ENCODE peak calls at places on chromosomes 6 and 20, in five cellular contexts. One of them, this sample, is unnamed.

GRCh38 chr6:97822632-97823031 is 539.6 kb upstream of the MMS22L start:
- DNase-seq in body of pancreas: no peak
- DNase-seq in lower leg skin: no peak
- DNase-seq in IMR-90: no peak
- DNase-seq in spleen: no peak
- DNase-seq in this sample: no peak

GRCh38 chr6:124882580-124883393 is 79.5 kb upstream of the RNF217 start:
- DNase-seq in body of pancreas: no peak
- DNase-seq in lower leg skin: no peak
- DNase-seq in IMR-90: peak
- DNase-seq in spleen: no peak
- DNase-seq in this sample: no peak

GRCh38 chr6:121867095-121867494 is 431.6 kb downstream of the GJA1 start:
- DNase-seq in body of pancreas: no peak
- DNase-seq in lower leg skin: no peak
- DNase-seq in IMR-90: no peak
- DNase-seq in spleen: no peak
- DNase-seq in this sample: no peak

GRCh38 chr6:97394160-97394748 is 111.2 kb upstream of the MMS22L start:
- DNase-seq in body of pancreas: peak
- DNase-seq in lower leg skin: peak
- DNase-seq in IMR-90: peak
- DNase-seq in spleen: no peak
- DNase-seq in this sample: peak

GRCh38 chr20:58850693-58851174 is at the start of gene GNAS-AS1:
- DNase-seq in body of pancreas: peak
- DNase-seq in lower leg skin: peak
- DNase-seq in IMR-90: peak
- DNase-seq in spleen: peak
- DNase-seq in this sample: peak

GRCh38 chr20:21100590-21101452 is 5.3 kb downstream of the LINC00237 start:
- DNase-seq in body of pancreas: no peak
- DNase-seq in lower leg skin: no peak
- DNase-seq in IMR-90: peak
- DNase-seq in spleen: peak
- DNase-seq in this sample: no peak

GRCh38 chr6:54621285-54621684 is 225.3 kb upstream of the FAM83B start:
- DNase-seq in body of pancreas: no peak
- DNase-seq in lower leg skin: no peak
- DNase-seq in IMR-90: no peak
- DNase-seq in spleen: no peak
- DNase-seq in this sample: peak

GRCh38 chr6:170271771-170272314 is 19.0 kb downstream of the DLL1 start:
- DNase-seq in body of pancreas: peak
- DNase-seq in lower leg skin: no peak
- DNase-seq in IMR-90: no peak
- DNase-seq in spleen: peak
- DNase-seq in this sample: peak

GRCh38 chr6:28497306-28497705 is 18.3 kb downstream of the GPX6 start:
- DNase-seq in body of pancreas: no peak
- DNase-seq in lower leg skin: no peak
- DNase-seq in IMR-90: no peak
- DNase-seq in spleen: no peak
- DNase-seq in this sample: no peak

GRCh38 chr6:29887330-29887818 is 55.0 kb upstream of the HLA-A start:
- DNase-seq in body of pancreas: peak
- DNase-seq in lower leg skin: no peak
- DNase-seq in IMR-90: peak
- DNase-seq in spleen: peak
- DNase-seq in this sample: peak

GRCh38 chr20:25282034-25282781 is 34.3 kb downstream of the PYGB start:
- DNase-seq in body of pancreas: no peak
- DNase-seq in lower leg skin: no peak
- DNase-seq in IMR-90: no peak
- DNase-seq in spleen: peak
- DNase-seq in this sample: no peak

GRCh38 chr20:584375-585301 is 25.5 kb downstream of the TCF15 start:
- DNase-seq in body of pancreas: no peak
- DNase-seq in lower leg skin: no peak
- DNase-seq in IMR-90: no peak
- DNase-seq in spleen: no peak
- DNase-seq in this sample: no peak

GRCh38 chr6:157503018-157503747 is 122.2 kb downstream of the ZDHHC14 start:
- DNase-seq in body of pancreas: no peak
- DNase-seq in lower leg skin: no peak
- DNase-seq in IMR-90: no peak
- DNase-seq in spleen: no peak
- DNase-seq in this sample: no peak

GRCh38 chr20:19012671-19013070 is 199.1 kb downstream of the SCP2D1 start:
- DNase-seq in body of pancreas: no peak
- DNase-seq in lower leg skin: no peak
- DNase-seq in IMR-90: no peak
- DNase-seq in spleen: no peak
- DNase-seq in this sample: no peak

GRCh38 chr6:38776515-38776914 is 61.4 kb downstream of the DNAH8 start:
- DNase-seq in body of pancreas: no peak
- DNase-seq in lower leg skin: no peak
- DNase-seq in IMR-90: peak
- DNase-seq in spleen: no peak
- DNase-seq in this sample: no peak

GRCh38 chr6:12293234-12293930 is 3.2 kb downstream of the EDN1 start:
- DNase-seq in body of pancreas: no peak
- DNase-seq in lower leg skin: no peak
- DNase-seq in IMR-90: no peak
- DNase-seq in spleen: no peak
- DNase-seq in this sample: no peak

GRCh38 chr6:12290490-12290820 is 294 bp downstream of the EDN1 start:
- DNase-seq in body of pancreas: no peak
- DNase-seq in lower leg skin: no peak
- DNase-seq in IMR-90: no peak
- DNase-seq in spleen: no peak
- DNase-seq in this sample: no peak

GRCh38 chr6:12289655-12290489 is at the start of gene EDN1:
- DNase-seq in body of pancreas: peak
- DNase-seq in lower leg skin: peak
- DNase-seq in IMR-90: peak
- DNase-seq in spleen: peak
- DNase-seq in this sample: peak

GRCh38 chr6:12291083-12291784 is 1.1 kb downstream of the EDN1 start:
- DNase-seq in body of pancreas: no peak
- DNase-seq in lower leg skin: no peak
- DNase-seq in IMR-90: no peak
- DNase-seq in spleen: no peak
- DNase-seq in this sample: no peak

GRCh38 chr6:12291785-12292604 is 1.8 kb downstream of the EDN1 start:
- DNase-seq in body of pancreas: peak
- DNase-seq in lower leg skin: no peak
- DNase-seq in IMR-90: peak
- DNase-seq in spleen: peak
- DNase-seq in this sample: no peak
- TF ChIP-seq POLR2A in body of pancreas: no peak
- TF ChIP-seq POLR2A in lower leg skin: no peak
- TF ChIP-seq POLR2A in IMR-90: no peak
- TF ChIP-seq POLR2A in spleen: no peak
- TF ChIP-seq POLR2A in this sample: no peak

DNA sequence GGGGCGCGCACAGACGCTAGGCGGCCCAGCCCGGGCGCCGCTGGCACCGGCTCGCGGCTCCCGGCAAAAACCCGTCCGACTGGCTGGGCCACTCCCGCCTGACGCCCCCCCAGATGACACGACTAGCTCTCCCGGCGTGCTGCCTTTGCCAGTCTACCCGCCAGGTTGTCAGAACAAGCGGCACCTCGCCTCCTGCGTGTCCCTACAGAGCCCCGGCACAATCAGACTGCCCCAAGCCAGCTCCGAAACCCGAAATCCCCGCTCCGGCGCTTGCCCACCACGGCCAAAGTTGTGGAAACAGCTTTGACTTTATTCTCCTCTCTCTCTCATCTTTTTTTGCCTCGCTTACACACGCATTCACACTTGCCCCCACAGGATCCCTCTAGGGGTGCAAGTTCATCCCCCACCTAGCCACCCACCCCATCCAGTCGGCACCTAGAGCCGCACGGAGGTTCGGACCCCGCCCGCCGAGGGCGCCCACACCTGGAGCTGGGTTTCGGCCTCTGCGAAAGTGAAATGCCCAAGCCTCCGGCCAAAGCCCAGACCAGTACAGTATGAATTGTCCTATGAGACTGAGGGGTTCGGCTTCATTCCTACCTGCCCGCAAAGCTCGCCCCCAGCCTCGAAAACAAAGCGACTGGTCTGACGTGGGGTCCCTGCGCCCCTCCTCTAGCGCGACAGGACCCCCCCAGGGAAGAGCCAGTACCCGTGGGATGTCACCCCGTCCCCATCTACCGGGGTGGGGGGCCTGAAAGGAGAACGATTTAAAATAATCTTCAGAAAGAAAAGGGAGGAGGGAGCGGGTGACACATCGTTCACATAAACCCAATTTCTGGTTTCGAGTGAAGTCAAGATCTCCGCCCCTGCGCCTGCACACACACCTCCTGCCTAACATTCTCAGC is 1.7 kb downstream of the TFAP2A start:
- DNase-seq in body of pancreas: peak
- DNase-seq in lower leg skin: peak
- DNase-seq in IMR-90: no peak
- DNase-seq in spleen: no peak
- DNase-seq in this sample: no peak
- TF ChIP-seq POLR2A in body of pancreas: no peak
- TF ChIP-seq POLR2A in lower leg skin: no peak
- TF ChIP-seq POLR2A in IMR-90: no peak
- TF ChIP-seq POLR2A in spleen: no peak
- TF ChIP-seq POLR2A in this sample: no peak

DNA sequence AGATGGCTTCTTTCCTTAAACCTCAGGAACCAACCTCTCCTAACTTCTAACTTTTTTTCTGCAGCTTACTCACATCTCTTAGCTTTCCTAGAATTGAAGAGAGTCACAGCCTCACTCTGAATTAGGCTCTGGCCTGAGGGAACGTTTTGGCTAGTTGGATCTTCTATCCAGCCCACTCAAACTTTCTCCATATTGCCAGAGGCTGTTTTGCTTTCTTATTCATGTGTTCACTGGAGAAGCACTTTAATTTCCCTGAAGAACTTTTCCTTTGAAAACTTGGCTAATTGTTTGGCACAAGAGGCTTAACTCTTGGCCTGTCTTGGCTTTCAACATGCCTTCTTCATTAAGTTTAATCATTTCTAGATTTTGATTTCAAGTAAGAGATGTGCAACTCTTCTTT is 138.2 kb upstream of the PLCB4 start:
- DNase-seq in body of pancreas: no peak
- DNase-seq in lower leg skin: no peak
- DNase-seq in IMR-90: peak
- DNase-seq in spleen: no peak
- DNase-seq in this sample: no peak
- TF ChIP-seq POLR2A in body of pancreas: no peak
- TF ChIP-seq POLR2A in lower leg skin: no peak
- TF ChIP-seq POLR2A in IMR-90: no peak
- TF ChIP-seq POLR2A in spleen: no peak
- TF ChIP-seq POLR2A in this sample: no peak

GRCh38 chr6:36130672-36131516 is 581 bp downstream of the MAPK13 start:
- DNase-seq in body of pancreas: peak
- DNase-seq in lower leg skin: no peak
- DNase-seq in IMR-90: no peak
- DNase-seq in spleen: peak
- DNase-seq in this sample: no peak

GRCh38 chr6:36128073-36128472 is 2.2 kb upstream of the MAPK13 start:
- DNase-seq in body of pancreas: no peak
- DNase-seq in lower leg skin: no peak
- DNase-seq in IMR-90: no peak
- DNase-seq in spleen: no peak
- DNase-seq in this sample: no peak

GRCh38 chr6:36131517-36132220 is 1.4 kb downstream of the MAPK13 start:
- DNase-seq in body of pancreas: peak
- DNase-seq in lower leg skin: no peak
- DNase-seq in IMR-90: peak
- DNase-seq in spleen: peak
- DNase-seq in this sample: no peak

GRCh38 chr6:36128793-36129192 is 1.5 kb upstream of the MAPK13 start:
- DNase-seq in body of pancreas: no peak
- DNase-seq in lower leg skin: no peak
- DNase-seq in IMR-90: no peak
- DNase-seq in spleen: no peak
- DNase-seq in this sample: no peak

GRCh38 chr6:36129889-36130671 is at the start of gene MAPK13:
- DNase-seq in body of pancreas: peak
- DNase-seq in lower leg skin: no peak
- DNase-seq in IMR-90: peak
- DNase-seq in spleen: peak
- DNase-seq in this sample: no peak
- TF ChIP-seq POLR2A in body of pancreas: no peak
- TF ChIP-seq POLR2A in lower leg skin: no peak
- TF ChIP-seq POLR2A in IMR-90: no peak
- TF ChIP-seq POLR2A in spleen: no peak
- TF ChIP-seq POLR2A in this sample: no peak

DNA sequence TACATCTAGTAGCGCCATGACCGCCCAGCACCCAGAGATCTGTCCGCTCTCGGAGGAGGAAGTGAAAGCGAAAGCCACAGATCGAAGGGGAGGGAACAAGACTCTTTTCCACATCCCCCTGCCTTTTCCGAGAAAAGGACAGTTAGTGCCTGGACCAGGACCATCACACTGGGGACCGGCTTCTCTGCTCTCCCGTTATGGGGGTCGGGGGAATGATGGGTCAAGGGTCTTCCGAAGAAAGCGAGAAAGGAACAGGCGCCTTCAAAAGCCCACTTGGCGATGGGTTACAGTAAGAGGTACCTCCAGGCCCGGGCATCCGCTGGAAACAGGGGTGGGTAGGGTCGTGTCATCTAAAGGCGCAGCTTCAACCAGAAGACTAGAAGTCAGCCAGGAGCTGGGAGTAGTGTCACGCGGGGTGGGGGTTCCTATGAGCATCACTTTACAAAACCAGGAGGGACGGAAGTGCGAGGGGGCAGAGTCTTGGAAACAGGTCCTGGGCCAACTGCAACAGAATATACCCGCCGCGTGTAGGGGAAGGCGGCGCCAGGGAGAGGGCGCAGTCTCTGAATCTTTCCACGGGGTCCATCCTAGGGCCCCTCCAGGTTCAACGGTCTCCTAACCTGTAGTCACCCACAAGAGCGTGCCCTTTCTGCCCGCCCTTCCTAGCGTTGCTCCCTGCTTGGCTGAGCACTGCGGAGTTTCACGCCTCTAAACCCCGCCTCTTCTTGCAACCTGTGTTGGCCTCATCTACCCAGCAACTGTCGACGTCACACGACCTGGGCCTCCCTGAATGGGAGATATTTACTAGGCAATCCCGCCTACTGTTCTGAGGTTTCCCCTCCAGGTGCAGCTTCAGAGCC is at the start of gene PSMB8:
- DNase-seq in body of pancreas: peak
- DNase-seq in lower leg skin: peak
- DNase-seq in IMR-90: peak
- DNase-seq in spleen: peak
- DNase-seq in this sample: peak
- TF ChIP-seq POLR2A in body of pancreas: no peak
- TF ChIP-seq POLR2A in lower leg skin: peak
- TF ChIP-seq POLR2A in IMR-90: peak
- TF ChIP-seq POLR2A in spleen: peak
- TF ChIP-seq POLR2A in this sample: peak

This sample was measured in tibial nerve.